ENCODE peak calls at places on chromosomes 16 and 17, in seven cellular contexts. M, G, Y, N, C, V and S are unnamed samples.

GRCh38 chr16:4123617-4124300 is 7.5 kb upstream of the ADCY9 start:
- DNase-seq in M (no peak), G (no peak), Y (no peak), N (no peak), C (no peak), V (no peak), S (no peak)

GRCh38 chr16:4680673-4681470 is 12.5 kb upstream of the NUDT16L1 start:
- DNase-seq in M (no peak), G (no peak), Y (no peak), N (no peak), C (no peak), V (peak), S (peak)

GRCh38 chr17:30239089-30239462 is 3.6 kb upstream of the SLC6A4 start:
- DNase-seq in M (no peak), G (no peak), Y (no peak), N (no peak), C (no peak), V (no peak), S (no peak)

GRCh38 chr16:85935957-85936760 is 37.2 kb downstream of the IRF8 start:
- DNase-seq in M (no peak), G (no peak), Y (no peak), N (no peak), C (peak), V (no peak), S (no peak)

GRCh38 chr17:5780476-5780875 is 196.2 kb upstream of the NLRP1 start:
- DNase-seq in M (peak), G (no peak), Y (no peak), N (no peak), C (no peak), V (no peak), S (no peak)

GRCh38 chr16:53744449-53744848 is 40.5 kb downstream of the FTO start:
- DNase-seq in M (no peak), G (no peak), Y (peak), N (no peak), C (no peak), V (no peak), S (no peak)

GRCh38 chr17:58755577-58756245 is at the start of gene PPM1E:
- DNase-seq in M (no peak), G (peak), Y (peak), N (peak), C (no peak), V (peak), S (no peak)

GRCh38 chr17:15414502-15415348 is 52.7 kb downstream of the CDRT4 start:
- DNase-seq in M (no peak), G (no peak), Y (no peak), N (no peak), C (no peak), V (no peak), S (peak)

GRCh38 chr17:19725486-19725885 is 9.1 kb upstream of the SLC47A2 start:
- DNase-seq in M (no peak), G (no peak), Y (no peak), N (no peak), C (no peak), V (no peak), S (no peak)

GRCh38 chr17:41456206-41456605 is 11.0 kb downstream of the KRT32 start:
- DNase-seq in M (no peak), G (no peak), Y (peak), N (no peak), C (no peak), V (no peak), S (peak)

GRCh38 chr16:15856901-15857778 is at the start of gene MYH11:
- DNase-seq in M (no peak), G (no peak), Y (no peak), N (no peak), C (no peak), V (no peak), S (peak)

GRCh38 chr17:65537845-65538678 is 23.4 kb downstream of the AXIN2 start:
- DNase-seq in M (no peak), G (no peak), Y (no peak), N (no peak), C (no peak), V (no peak), S (no peak)

GRCh38 chr17:18360518-18360917 is 2.8 kb downstream of the SHMT1 start:
- DNase-seq in M (no peak), G (no peak), Y (no peak), N (no peak), C (no peak), V (no peak), S (no peak)

GRCh38 chr17:75909812-75910274 is 5.2 kb upstream of the MRPL38 start:
- DNase-seq in M (no peak), G (no peak), Y (no peak), N (no peak), C (no peak), V (no peak), S (no peak)

GRCh38 chr16:31274831-31275816 is 15.3 kb downstream of the ITGAM start:
- DNase-seq in M (no peak), G (no peak), Y (no peak), N (no peak), C (no peak), V (no peak), S (no peak)

GRCh38 chr16:68452176-68452575 is 3.9 kb upstream of the SMPD3 start:
- DNase-seq in M (no peak), G (no peak), Y (no peak), N (no peak), C (no peak), V (no peak), S (no peak)

GRCh38 chr16:47026492-47026891 is 53.0 kb upstream of the DNAJA2 start:
- DNase-seq in M (no peak), G (no peak), Y (no peak), N (no peak), C (no peak), V (no peak), S (no peak)

GRCh38 chr17:50584749-50585148 is 24.2 kb downstream of the CACNA1G start:
- DNase-seq in M (no peak), G (no peak), Y (no peak), N (no peak), C (no peak), V (no peak), S (no peak)

GRCh38 chr17:60139438-60140285 is 10.1 kb upstream of the CA4 start:
- DNase-seq in M (peak), G (no peak), Y (peak), N (no peak), C (no peak), V (peak), S (no peak)

GRCh38 chr17:82871056-82871775 is 31.4 kb upstream of the ZNF750 start:
- DNase-seq in M (no peak), G (no peak), Y (no peak), N (no peak), C (peak), V (no peak), S (no peak)

DNA sequence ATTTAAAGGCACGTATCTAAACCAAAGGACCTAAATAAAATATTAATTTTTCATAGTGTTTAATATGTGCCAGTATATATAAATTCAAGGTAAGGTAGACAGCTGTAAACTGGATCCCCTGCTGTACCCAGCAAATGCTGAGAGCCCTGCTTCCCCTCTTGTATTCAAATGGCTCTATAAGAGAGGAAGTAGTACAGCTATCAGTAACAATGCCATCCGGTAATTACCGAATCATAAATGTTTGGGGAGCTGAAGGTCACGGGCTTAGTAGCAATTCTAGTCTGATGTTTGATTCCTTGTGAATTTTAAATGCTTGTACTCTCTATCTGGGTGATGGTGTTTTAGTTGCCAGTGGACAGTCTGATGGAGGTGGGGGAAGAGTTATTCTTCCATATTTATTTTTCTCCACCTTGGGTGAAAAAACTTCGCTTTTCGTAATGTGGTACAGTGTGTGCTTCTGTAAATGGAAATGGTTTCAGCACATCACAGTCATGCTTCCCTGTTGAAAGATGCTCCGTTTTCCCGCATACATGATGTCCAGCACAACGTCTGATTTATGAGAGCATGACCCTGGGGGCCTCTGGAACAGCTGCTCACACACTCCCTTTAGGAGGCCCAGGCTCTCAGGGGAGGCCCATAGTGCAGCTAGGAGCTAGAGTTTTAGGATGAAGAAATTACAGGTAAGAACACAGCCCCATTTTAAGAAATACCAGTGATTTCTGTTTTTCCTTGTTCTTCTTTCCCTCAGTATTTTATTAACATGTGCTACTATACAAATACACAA is 423.9 kb downstream of the WWOX start:
- DNase-seq in M (no peak), G (no peak), Y (no peak), N (no peak), C (no peak), V (no peak), S (no peak)
- H3K4me3 ChIP-seq in M (no peak), G (no peak), Y (no peak), N (no peak), C (no peak), V (no peak), S (no peak)

GRCh38 chr17:38789185-38789584 is 10.2 kb downstream of the PIP4K2B start:
- DNase-seq in M (no peak), G (no peak), Y (no peak), N (no peak), C (no peak), V (no peak), S (no peak)
- TF ChIP-seq POLR2AphosphoS5 in M (no peak), G (no peak), Y (no peak), N (no peak), C (no peak), V (no peak), S (no peak)

DNA sequence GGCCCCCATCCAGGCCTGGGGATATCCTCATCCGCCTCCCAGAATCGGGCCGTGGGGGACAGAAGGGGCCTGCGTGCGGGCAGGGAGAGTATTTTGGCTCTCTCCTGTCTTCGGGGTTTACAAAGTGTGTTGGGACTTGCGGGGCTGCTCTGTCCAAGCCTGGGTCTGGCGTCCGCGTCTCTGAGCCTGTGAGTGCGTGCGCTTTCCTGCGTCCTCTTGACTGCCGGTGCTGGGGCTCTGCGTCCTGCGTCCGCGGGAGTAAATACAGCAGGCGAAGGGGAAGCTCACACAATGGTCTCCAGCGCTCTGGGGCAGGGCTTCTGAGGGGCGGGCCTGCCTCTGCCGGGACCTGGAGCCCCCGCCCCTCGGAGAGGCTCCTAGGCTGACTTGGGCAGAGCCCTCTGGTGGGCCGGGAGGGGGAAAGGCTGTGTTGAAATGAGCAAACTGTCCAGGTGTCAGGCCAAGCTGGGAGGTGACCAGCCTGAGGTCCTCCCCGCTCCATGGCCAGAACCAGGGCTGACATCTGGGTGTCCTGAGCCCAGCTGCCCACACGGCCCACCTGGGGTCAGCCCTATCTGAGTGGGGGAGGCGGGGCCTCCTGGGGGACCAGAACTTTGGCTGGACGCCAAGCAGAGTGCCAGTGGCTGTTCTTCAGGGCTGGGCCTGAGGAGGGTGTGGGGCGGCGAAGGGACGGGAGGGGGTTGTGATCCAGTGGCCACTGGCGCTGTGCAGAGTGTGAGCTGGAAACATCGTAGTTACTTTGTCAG is 233.6 kb downstream of the SEC14L1 start:
- DNase-seq in M (no peak), G (peak), Y (peak), N (no peak), C (no peak), V (peak), S (peak)
- TF ChIP-seq CTCF in M (no peak), G (peak), Y (peak), N (no peak), C (no peak), V (peak), S (peak)

DNA sequence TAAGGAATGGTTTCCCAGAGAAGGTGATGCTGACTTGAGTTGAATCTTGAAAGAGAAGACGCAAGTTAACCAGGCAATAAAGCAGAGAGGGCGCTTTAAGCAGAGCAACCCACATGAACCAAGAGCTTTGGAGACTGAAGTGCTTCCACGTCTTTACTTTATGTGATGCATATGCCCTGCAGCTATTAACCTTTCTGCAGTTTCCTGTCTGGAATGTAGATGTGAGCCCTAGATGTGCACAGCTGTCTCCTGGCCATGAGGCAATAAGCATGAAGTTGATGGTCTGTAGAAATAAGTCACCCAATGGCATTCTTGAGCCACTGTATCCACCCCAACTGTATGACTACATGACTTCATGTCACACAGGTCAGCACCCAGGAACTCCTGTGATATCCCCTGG is 5.7 kb upstream of the CHST4 start:
- DNase-seq in M (no peak), G (no peak), Y (no peak), N (no peak), C (no peak), V (no peak), S (no peak)
- H3K4me3 ChIP-seq in M (no peak), G (no peak), Y (no peak), N (no peak), C (no peak), V (no peak), S (no peak)

DNA sequence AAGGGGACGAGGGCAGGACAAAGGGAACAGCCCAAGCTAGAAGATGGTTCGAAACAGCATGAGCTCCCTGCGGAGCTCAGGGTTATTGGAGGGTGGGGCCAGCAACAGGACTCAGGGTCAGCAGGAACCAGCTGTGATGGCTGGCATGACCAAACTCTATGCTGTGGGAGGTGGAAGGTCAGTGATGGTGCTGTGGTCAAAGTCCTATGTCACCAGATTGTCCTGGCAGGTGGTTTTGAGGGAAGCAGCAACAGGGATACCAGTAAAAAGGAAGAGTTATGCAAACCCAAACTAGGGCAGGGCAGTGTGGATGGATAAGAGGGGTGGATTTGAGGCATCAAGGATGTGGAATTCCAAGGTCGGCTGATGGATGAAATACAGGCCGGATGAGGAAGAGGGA is 32.4 kb downstream of the CACNG4 start:
- DNase-seq in M (no peak), G (no peak), Y (no peak), N (no peak), C (no peak), V (no peak), S (no peak)
- TF ChIP-seq POLR2AphosphoS5 in M (no peak), G (no peak), Y (no peak), N (no peak), C (no peak), V (no peak), S (no peak)

GRCh38 chr17:261640-262039 is 80.2 kb upstream of the DOC2B start:
- DNase-seq in M (no peak), G (no peak), Y (no peak), N (no peak), C (no peak), V (no peak), S (no peak)

GRCh38 chr17:265726-266125 is 84.3 kb upstream of the DOC2B start:
- DNase-seq in M (no peak), G (no peak), Y (no peak), N (no peak), C (no peak), V (peak), S (peak)

GRCh38 chr17:266219-266618 is 84.8 kb upstream of the DOC2B start:
- DNase-seq in M (no peak), G (no peak), Y (no peak), N (no peak), C (no peak), V (peak), S (no peak)

GRCh38 chr17:263271-263670 is 81.8 kb upstream of the DOC2B start:
- DNase-seq in M (no peak), G (no peak), Y (no peak), N (no peak), C (no peak), V (peak), S (peak)

GRCh38 chr17:263773-264172 is 82.3 kb upstream of the DOC2B start:
- DNase-seq in M (no peak), G (no peak), Y (no peak), N (no peak), C (no peak), V (no peak), S (peak)
- TF ChIP-seq CTCF in M (no peak), G (no peak), Y (no peak), N (no peak), C (no peak), V (no peak), S (no peak)

GRCh38 chr17:20965492-20965891 is 77.3 kb downstream of the USP22 start:
- DNase-seq in M (no peak), G (no peak), Y (peak), N (no peak), C (no peak), V (no peak), S (no peak)
- H3K4me3 ChIP-seq in M (no peak), G (no peak), Y (no peak), N (no peak), C (no peak), V (no peak), S (no peak)